ENCODE peak calls at places on chromosomes 11 and 22, in ten cellular contexts. One of them, this sample, is unnamed.

GRCh38 chr22:38397189-38398097 is 57.6 kb downstream of the KCNJ4 start:
- DNase-seq in posterior cingulate gyrus: no peak
- DNase-seq in Ammon's horn: peak; percentile 30
- DNase-seq in RPMI8226: peak; percentile 86
- DNase-seq in stimulated activated CD4-positive, alpha-beta T cell treated with anti-CD3 and anti-CD28 coated beads, Interleukin-1b, Interleukin-23, amount 100 ng/mL, for 24 hours: no peak
- DNase-seq in fibroblast of mammary gland: peak; percentile 37
- DNase-seq in fibroblast of the aortic adventitia: peak; percentile 28
- DNase-seq in HTR-8/SVneo: no peak
- DNase-seq in B cell: peak; percentile 60
- DNase-seq in heart left ventricle: peak; percentile 73
- DNase-seq in this sample: no peak

GRCh38 chr11:132054822-132055221 is 684.4 kb downstream of the NTM start:
- DNase-seq in heart left ventricle: no peak
- DNase-seq in fibroblast of mammary gland: peak; percentile 65
- DNase-seq in HTR-8/SVneo: peak; percentile 42
- DNase-seq in posterior cingulate gyrus: no peak
- DNase-seq in fibroblast of the aortic adventitia: peak; percentile 85
- DNase-seq in stimulated activated CD4-positive, alpha-beta T cell treated with anti-CD3 and anti-CD28 coated beads, Interleukin-1b, Interleukin-23, amount 100 ng/mL, for 24 hours: no peak
- DNase-seq in B cell: no peak
- DNase-seq in Ammon's horn: no peak
- DNase-seq in RPMI8226: no peak
- DNase-seq in this sample: no peak

GRCh38 chr22:35397095-35397904 is 2.6 kb upstream of the MCM5 start:
- DNase-seq in fibroblast of the aortic adventitia: no peak
- DNase-seq in posterior cingulate gyrus: no peak
- DNase-seq in heart left ventricle: no peak
- DNase-seq in HTR-8/SVneo: no peak
- DNase-seq in Ammon's horn: no peak
- DNase-seq in fibroblast of mammary gland: peak; percentile 47
- DNase-seq in RPMI8226: no peak
- DNase-seq in stimulated activated CD4-positive, alpha-beta T cell treated with anti-CD3 and anti-CD28 coated beads, Interleukin-1b, Interleukin-23, amount 100 ng/mL, for 24 hours: no peak
- DNase-seq in B cell: no peak
- DNase-seq in this sample: no peak

GRCh38 chr11:39139581-39139980 is 2319.9 kb downstream of the LRRC4C start:
- DNase-seq in HTR-8/SVneo: no peak
- DNase-seq in stimulated activated CD4-positive, alpha-beta T cell treated with anti-CD3 and anti-CD28 coated beads, Interleukin-1b, Interleukin-23, amount 100 ng/mL, for 24 hours: no peak
- DNase-seq in Ammon's horn: no peak
- DNase-seq in RPMI8226: no peak
- DNase-seq in heart left ventricle: no peak
- DNase-seq in fibroblast of the aortic adventitia: no peak
- DNase-seq in fibroblast of mammary gland: no peak
- DNase-seq in B cell: no peak
- DNase-seq in posterior cingulate gyrus: no peak
- DNase-seq in this sample: no peak

GRCh38 chr11:57890521-57890920 is 128.9 kb downstream of the CTNND1 start:
- DNase-seq in stimulated activated CD4-positive, alpha-beta T cell treated with anti-CD3 and anti-CD28 coated beads, Interleukin-1b, Interleukin-23, amount 100 ng/mL, for 24 hours: no peak
- DNase-seq in heart left ventricle: no peak
- DNase-seq in posterior cingulate gyrus: no peak
- DNase-seq in RPMI8226: no peak
- DNase-seq in B cell: no peak
- DNase-seq in fibroblast of mammary gland: no peak
- DNase-seq in fibroblast of the aortic adventitia: no peak
- DNase-seq in Ammon's horn: no peak
- DNase-seq in HTR-8/SVneo: no peak
- DNase-seq in this sample: no peak

GRCh38 chr11:71120346-71120963 is 131.9 kb downstream of the SHANK2 start:
- DNase-seq in heart left ventricle: no peak
- DNase-seq in fibroblast of mammary gland: peak; percentile 11
- DNase-seq in stimulated activated CD4-positive, alpha-beta T cell treated with anti-CD3 and anti-CD28 coated beads, Interleukin-1b, Interleukin-23, amount 100 ng/mL, for 24 hours: no peak
- DNase-seq in posterior cingulate gyrus: no peak
- DNase-seq in RPMI8226: no peak
- DNase-seq in B cell: peak; percentile 8
- DNase-seq in Ammon's horn: no peak
- DNase-seq in HTR-8/SVneo: peak; percentile 49
- DNase-seq in fibroblast of the aortic adventitia: peak; percentile 18
- DNase-seq in this sample: no peak

GRCh38 chr11:65524010-65524746 is 705 bp upstream of the SCYL1 start:
- DNase-seq in B cell: peak; percentile 38
- DNase-seq in RPMI8226: no peak
- DNase-seq in stimulated activated CD4-positive, alpha-beta T cell treated with anti-CD3 and anti-CD28 coated beads, Interleukin-1b, Interleukin-23, amount 100 ng/mL, for 24 hours: no peak
- DNase-seq in HTR-8/SVneo: no peak
- DNase-seq in fibroblast of the aortic adventitia: no peak
- DNase-seq in Ammon's horn: peak; percentile 47
- DNase-seq in posterior cingulate gyrus: no peak
- DNase-seq in heart left ventricle: peak; percentile 70
- DNase-seq in fibroblast of mammary gland: no peak
- DNase-seq in this sample: peak; percentile 84

GRCh38 chr11:112308651-112309050 is 48.0 kb upstream of the PLET1 start:
- DNase-seq in heart left ventricle: no peak
- DNase-seq in stimulated activated CD4-positive, alpha-beta T cell treated with anti-CD3 and anti-CD28 coated beads, Interleukin-1b, Interleukin-23, amount 100 ng/mL, for 24 hours: no peak
- DNase-seq in fibroblast of mammary gland: no peak
- DNase-seq in B cell: no peak
- DNase-seq in posterior cingulate gyrus: no peak
- DNase-seq in fibroblast of the aortic adventitia: no peak
- DNase-seq in RPMI8226: no peak
- DNase-seq in HTR-8/SVneo: no peak
- DNase-seq in Ammon's horn: no peak
- DNase-seq in this sample: no peak

GRCh38 chr22:29377979-29378378 is 10.4 kb downstream of the AP1B1 start:
- DNase-seq in fibroblast of the aortic adventitia: no peak
- DNase-seq in heart left ventricle: no peak
- DNase-seq in stimulated activated CD4-positive, alpha-beta T cell treated with anti-CD3 and anti-CD28 coated beads, Interleukin-1b, Interleukin-23, amount 100 ng/mL, for 24 hours: no peak
- DNase-seq in fibroblast of mammary gland: no peak
- DNase-seq in B cell: no peak
- DNase-seq in Ammon's horn: no peak
- DNase-seq in HTR-8/SVneo: no peak
- DNase-seq in RPMI8226: no peak
- DNase-seq in posterior cingulate gyrus: no peak
- DNase-seq in this sample: no peak

GRCh38 chr11:2697871-2698270 is 1.9 kb downstream of the KCNQ1OT1 start:
- DNase-seq in fibroblast of mammary gland: no peak
- DNase-seq in HTR-8/SVneo: no peak
- DNase-seq in fibroblast of the aortic adventitia: peak; percentile 22
- DNase-seq in Ammon's horn: no peak
- DNase-seq in B cell: no peak
- DNase-seq in RPMI8226: no peak
- DNase-seq in posterior cingulate gyrus: no peak
- DNase-seq in stimulated activated CD4-positive, alpha-beta T cell treated with anti-CD3 and anti-CD28 coated beads, Interleukin-1b, Interleukin-23, amount 100 ng/mL, for 24 hours: no peak
- DNase-seq in heart left ventricle: no peak
- DNase-seq in this sample: no peak

GRCh38 chr11:12441081-12441801 is 63.9 kb downstream of the PARVA start:
- DNase-seq in stimulated activated CD4-positive, alpha-beta T cell treated with anti-CD3 and anti-CD28 coated beads, Interleukin-1b, Interleukin-23, amount 100 ng/mL, for 24 hours: no peak
- DNase-seq in fibroblast of mammary gland: peak; percentile 56
- DNase-seq in posterior cingulate gyrus: no peak
- DNase-seq in fibroblast of the aortic adventitia: no peak
- DNase-seq in RPMI8226: no peak
- DNase-seq in heart left ventricle: no peak
- DNase-seq in Ammon's horn: no peak
- DNase-seq in B cell: no peak
- DNase-seq in HTR-8/SVneo: no peak
- DNase-seq in this sample: no peak

GRCh38 chr11:72718101-72718501 is 34.1 kb downstream of the ARAP1 start:
- DNase-seq in stimulated activated CD4-positive, alpha-beta T cell treated with anti-CD3 and anti-CD28 coated beads, Interleukin-1b, Interleukin-23, amount 100 ng/mL, for 24 hours: no peak
- DNase-seq in heart left ventricle: no peak
- DNase-seq in Ammon's horn: no peak
- DNase-seq in RPMI8226: no peak
- DNase-seq in fibroblast of the aortic adventitia: no peak
- DNase-seq in B cell: no peak
- DNase-seq in posterior cingulate gyrus: no peak
- DNase-seq in HTR-8/SVneo: no peak
- DNase-seq in fibroblast of mammary gland: no peak
- DNase-seq in this sample: no peak

GRCh38 chr11:98060759-98061158 is 960.0 kb upstream of the CNTN5 start:
- DNase-seq in fibroblast of mammary gland: no peak
- DNase-seq in stimulated activated CD4-positive, alpha-beta T cell treated with anti-CD3 and anti-CD28 coated beads, Interleukin-1b, Interleukin-23, amount 100 ng/mL, for 24 hours: no peak
- DNase-seq in Ammon's horn: no peak
- DNase-seq in posterior cingulate gyrus: no peak
- DNase-seq in HTR-8/SVneo: no peak
- DNase-seq in B cell: no peak
- DNase-seq in heart left ventricle: no peak
- DNase-seq in fibroblast of the aortic adventitia: no peak
- DNase-seq in RPMI8226: no peak
- DNase-seq in this sample: no peak

GRCh38 chr11:71119656-71120269 is 132.6 kb downstream of the SHANK2 start:
- DNase-seq in RPMI8226: no peak
- DNase-seq in posterior cingulate gyrus: no peak
- DNase-seq in HTR-8/SVneo: no peak
- DNase-seq in B cell: no peak
- DNase-seq in Ammon's horn: no peak
- DNase-seq in fibroblast of the aortic adventitia: no peak
- DNase-seq in heart left ventricle: no peak
- DNase-seq in stimulated activated CD4-positive, alpha-beta T cell treated with anti-CD3 and anti-CD28 coated beads, Interleukin-1b, Interleukin-23, amount 100 ng/mL, for 24 hours: no peak
- DNase-seq in fibroblast of mammary gland: no peak
- DNase-seq in this sample: no peak

This sample was measured in sciatic nerve.